ENCODE peak calls at places on chromosome 19, in eight cellular contexts. X, K, Q, I, B, L, H and C are unnamed samples.

GRCh38 chr19:29364224-29364726 is 151.3 kb upstream of the UQCRFS1 start:
- DNase-seq in X (no peak), B (no peak), L (no peak), Q (no peak), I (no peak), H (no peak), K (no peak), C (no peak)

GRCh38 chr19:6271721-6272410 is 7.9 kb downstream of the MLLT1 start:
- DNase-seq in L (peak; percentile 83), K (peak; percentile 68), H (no peak), X (peak; percentile 62), Q (peak; percentile 92), B (peak; percentile 87), I (no peak), C (peak; percentile 56)

GRCh38 chr19:56106397-56106849 is 14.7 kb downstream of the ZNF787 start:
- DNase-seq in K (peak; percentile 82), H (no peak), I (no peak), Q (no peak), X (no peak), L (no peak), B (no peak), C (no peak)

GRCh38 chr19:46392252-46392801 is 21.0 kb downstream of the CCDC8 start:
- DNase-seq in L (peak; percentile 24), B (no peak), Q (peak; percentile 63), X (no peak), I (peak; percentile 25), K (peak; percentile 21), H (peak; percentile 18), C (peak; percentile 71)

GRCh38 chr19:29687897-29688728 is 22.9 kb downstream of the PLEKHF1 start:
- DNase-seq in I (peak; percentile 51), L (no peak), X (no peak), Q (peak; percentile 75), B (no peak), H (no peak), K (no peak), C (peak; percentile 81)

GRCh38 chr19:46975918-46976782 is 43.5 kb upstream of the NPAS1 start:
- DNase-seq in K (peak; percentile 74), I (peak; percentile 92), B (peak; percentile 69), Q (peak; percentile 100), H (peak; percentile 94), L (peak; percentile 84), X (peak; percentile 95), C (peak; percentile 95)

GRCh38 chr19:11457115-11457514 is 21.7 kb downstream of the PRKCSH start:
- DNase-seq in I (no peak), X (no peak), L (no peak), B (peak; percentile 45), H (no peak), Q (no peak), K (no peak), C (peak; percentile 15)

GRCh38 chr19:42469311-42470239 is 26.8 kb upstream of the CXCL17 start:
- DNase-seq in X (no peak), L (no peak), I (no peak), Q (no peak), H (no peak), K (no peak), B (no peak), C (no peak)

GRCh38 chr19:56315076-56315828 is 613 bp upstream of the ZSCAN5A start:
- DNase-seq in I (peak; percentile 98), B (peak; percentile 88), K (peak; percentile 92), L (peak; percentile 82), X (peak; percentile 96), Q (peak; percentile 99), H (peak; percentile 97), C (peak; percentile 99)

GRCh38 chr19:28349604-28350003 is 863.3 kb downstream of the UQCRFS1 start:
- DNase-seq in I (no peak), Q (no peak), H (no peak), B (no peak), L (no peak), X (no peak), K (no peak), C (no peak)

GRCh38 chr19:45766293-45766918 is 2.6 kb downstream of the SIX5 start:
- DNase-seq in Q (no peak), X (no peak), H (no peak), L (peak; percentile 73), I (no peak), K (no peak), B (peak; percentile 12), C (no peak)

GRCh38 chr19:20472854-20473253 is 92.7 kb downstream of the ZNF737 start:
- DNase-seq in L (no peak), X (no peak), Q (no peak), K (no peak), B (peak; percentile 12), I (no peak), H (no peak), C (no peak)

GRCh38 chr19:47507924-47508553 is 6.8 kb downstream of the NAPA start:
- DNase-seq in I (no peak), Q (no peak), H (no peak), K (no peak), L (peak; percentile 58), X (no peak), B (no peak), C (peak; percentile 34)

GRCh38 chr19:4061178-4061682 is 5.5 kb downstream of the ZBTB7A start:
- DNase-seq in L (peak; percentile 93), B (no peak), I (no peak), Q (peak; percentile 52), K (peak; percentile 97), X (peak; percentile 75), H (no peak), C (no peak)

GRCh38 chr19:58035863-58036262 is 2.0 kb downstream of the ZSCAN1 start:
- DNase-seq in H (no peak), Q (no peak), B (no peak), K (no peak), I (no peak), X (no peak), L (no peak), C (no peak)

DNA sequence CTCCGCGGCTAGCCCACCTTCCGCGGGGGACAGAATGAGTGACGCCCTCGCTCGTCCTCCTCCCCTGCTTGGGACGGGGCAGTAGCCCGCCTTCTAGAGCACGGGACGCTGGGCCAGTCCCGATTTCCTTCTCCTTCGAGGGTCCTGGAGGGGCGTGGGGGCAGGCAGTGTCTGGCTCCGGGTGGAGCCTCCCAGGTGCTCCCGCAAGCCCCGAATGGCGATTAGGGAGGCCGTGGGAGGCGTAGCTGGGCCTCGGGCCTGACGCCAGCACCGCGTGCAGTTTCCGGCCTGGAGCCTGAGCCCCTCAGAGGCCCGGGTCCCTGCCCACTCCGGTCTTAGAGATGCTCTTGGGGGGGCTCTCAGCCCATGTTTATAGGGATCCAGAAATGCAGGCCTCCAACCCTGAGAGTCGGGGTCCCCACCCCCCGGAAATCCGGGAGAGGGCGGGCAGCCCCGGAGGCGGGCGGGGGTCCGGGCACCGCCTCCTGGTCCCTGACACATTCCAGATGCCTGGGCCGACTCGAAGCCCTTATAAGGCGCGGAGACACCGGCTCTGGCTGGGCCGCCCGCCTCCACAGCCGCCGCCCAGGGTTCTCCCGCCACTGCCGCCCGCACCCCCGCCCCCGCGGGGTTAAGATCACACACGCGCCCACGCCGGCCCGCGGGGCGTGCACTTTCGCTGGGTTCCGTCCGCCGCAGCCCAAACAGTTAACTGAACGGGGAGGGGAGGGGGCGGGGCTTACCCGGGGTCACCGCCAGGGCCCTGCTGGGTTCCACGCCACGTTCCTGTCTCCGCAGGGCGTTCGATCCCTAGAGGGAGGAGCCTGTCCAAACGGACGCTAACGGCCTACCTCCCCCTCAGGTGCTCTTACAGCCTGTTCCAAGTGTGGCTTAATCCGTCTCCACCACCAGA is 1.5 kb downstream of the MYADM start:
- DNase-seq in H (peak; percentile 54), B (peak; percentile 91), K (peak; percentile 93), Q (peak; percentile 96), L (peak; percentile 89), I (peak; percentile 94), X (peak; percentile 82), C (peak; percentile 92)
- TF ChIP-seq CTCF in H (peak; percentile 37), B (peak; percentile 17), K (peak; percentile 15), Q (peak; percentile 29), L (no peak), I (peak; percentile 49), X (peak; percentile 13), C (peak; percentile 40)

DNA sequence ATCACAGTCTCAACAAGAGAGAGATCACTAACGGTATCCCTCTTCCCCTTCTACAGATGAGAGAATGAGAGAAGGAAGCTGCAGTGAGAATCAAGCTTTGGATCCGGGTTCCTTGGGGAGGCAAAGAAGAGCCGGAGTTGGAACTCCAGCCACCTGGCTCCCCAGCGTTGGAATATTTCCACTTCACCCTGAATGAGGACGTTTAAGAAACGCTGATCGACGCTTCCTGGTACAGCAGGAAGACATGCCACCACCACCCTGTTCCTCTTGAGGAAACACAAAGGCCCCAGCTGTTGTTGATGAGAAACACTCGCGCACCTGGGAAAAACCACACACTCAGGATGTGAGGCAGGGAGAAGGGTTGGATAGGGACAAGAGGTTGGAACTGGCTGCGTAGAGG is 11.3 kb upstream of the CACNG8 start:
- DNase-seq in B (no peak), Q (no peak), H (no peak), L (no peak), K (no peak), X (no peak), I (no peak), C (no peak)
- H3K4me3 ChIP-seq in B (no peak overlapping the region), Q (no peak overlapping the region), H (no peak overlapping the region), L (no peak overlapping the region), K (no peak overlapping the region), X (no peak overlapping the region), I (no peak overlapping the region), C (no peak overlapping the region)

DNA sequence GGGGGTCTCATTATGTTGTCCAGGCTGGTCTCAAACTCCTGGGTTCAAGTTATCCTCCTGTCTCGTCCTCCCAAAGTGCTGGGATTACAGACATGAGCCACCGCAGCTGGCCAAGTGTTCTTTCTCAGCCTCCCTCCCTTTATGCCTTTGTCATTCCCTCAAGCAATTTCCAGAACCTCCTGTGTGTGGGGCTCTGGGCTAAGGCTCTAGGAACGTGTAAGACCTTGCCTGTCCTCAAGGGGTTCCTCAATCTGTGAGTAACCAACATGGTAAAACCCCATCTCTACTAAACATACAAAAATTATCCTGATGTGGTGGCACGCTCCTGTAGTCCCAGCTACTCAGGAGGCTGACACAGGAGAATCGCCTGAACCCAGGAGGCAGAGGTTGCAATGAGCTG is 15.5 kb upstream of the SPACA4 start:
- DNase-seq in H (no peak), L (no peak), Q (peak; percentile 34), B (no peak), X (no peak), K (no peak), I (no peak), C (peak; percentile 52)
- TF ChIP-seq CTCF in H (no peak), L (no peak), Q (no peak), B (no peak), X (no peak), K (no peak), I (peak; percentile 35), C (peak; percentile 38)

DNA sequence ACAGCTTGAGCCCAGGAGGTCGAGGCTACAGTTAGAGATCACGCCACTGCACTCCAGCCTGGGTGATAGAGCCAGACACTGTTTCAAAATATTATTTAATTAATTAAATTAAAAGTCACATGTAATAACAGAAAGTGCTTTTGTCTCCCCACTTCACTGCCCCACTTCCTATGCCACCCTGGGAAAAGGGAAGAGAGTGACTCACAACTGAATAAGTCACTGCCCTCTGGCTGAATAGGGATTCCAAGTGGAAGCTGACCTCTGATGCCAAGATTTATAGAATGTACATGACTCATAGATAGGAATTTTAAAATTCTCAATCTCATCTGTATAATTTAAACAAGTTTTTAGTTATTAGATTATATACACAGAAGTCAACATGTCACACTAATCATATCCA is 22.2 kb upstream of the ERVV-1 start:
- DNase-seq in Q (peak; percentile 46), B (no peak), K (no peak), I (peak; percentile 40), H (peak; percentile 4), X (no peak), L (no peak), C (peak; percentile 33)
- H3K4me3 ChIP-seq in Q (no peak overlapping the region), B (no peak overlapping the region), K (no peak overlapping the region), I (peak overlapping the region; percentile 5), H (no peak overlapping the region), X (no peak overlapping the region), L (no peak overlapping the region), C (no peak overlapping the region)